ENCODE peak calls at places on chromosomes 2 and 18, in nine cellular contexts. One of them, this sample, is unnamed.

GRCh38 chr2:227876536-227876882 is 5.1 kb downstream of the DAW1 start:
- DNase-seq in Panc1: no peak
- DNase-seq in CD8-positive, alpha-beta T cell: no peak
- DNase-seq in prostate gland: no peak
- DNase-seq in Peyer's patch: no peak
- DNase-seq in tibial artery: no peak
- DNase-seq in PC-9: no peak
- DNase-seq in bronchial epithelial cell: peak; percentile 38
- DNase-seq in uterus: no peak
- DNase-seq in this sample: no peak

GRCh38 chr2:62014102-62014501 is 108.6 kb downstream of the COMMD1 start:
- DNase-seq in Panc1: no peak
- DNase-seq in CD8-positive, alpha-beta T cell: no peak
- DNase-seq in prostate gland: peak; percentile 92
- DNase-seq in Peyer's patch: no peak
- DNase-seq in tibial artery: peak; percentile 75
- DNase-seq in PC-9: no peak
- DNase-seq in bronchial epithelial cell: peak; percentile 7
- DNase-seq in uterus: peak; percentile 77
- DNase-seq in this sample: peak; percentile 86

GRCh38 chr2:23549821-23550535 is 165.0 kb downstream of the KLHL29 start:
- DNase-seq in Panc1: no peak
- DNase-seq in CD8-positive, alpha-beta T cell: no peak
- DNase-seq in prostate gland: no peak
- DNase-seq in Peyer's patch: no peak
- DNase-seq in tibial artery: no peak
- DNase-seq in PC-9: no peak
- DNase-seq in bronchial epithelial cell: no peak
- DNase-seq in uterus: no peak
- DNase-seq in this sample: no peak

GRCh38 chr2:5373200-5373599 is 319.0 kb upstream of the SOX11 start:
- DNase-seq in Panc1: no peak
- DNase-seq in CD8-positive, alpha-beta T cell: no peak
- DNase-seq in prostate gland: no peak
- DNase-seq in Peyer's patch: no peak
- DNase-seq in tibial artery: no peak
- DNase-seq in PC-9: no peak
- DNase-seq in bronchial epithelial cell: no peak
- DNase-seq in uterus: no peak
- DNase-seq in this sample: no peak

GRCh38 chr2:176177580-176178270 is 10.7 kb upstream of the HOXD1 start:
- DNase-seq in Panc1: no peak
- DNase-seq in CD8-positive, alpha-beta T cell: no peak
- DNase-seq in prostate gland: no peak
- DNase-seq in Peyer's patch: no peak
- DNase-seq in tibial artery: no peak
- DNase-seq in PC-9: no peak
- DNase-seq in bronchial epithelial cell: no peak
- DNase-seq in uterus: no peak
- DNase-seq in this sample: no peak

GRCh38 chr2:235852528-235852920 is 315.7 kb downstream of the GBX2 start:
- DNase-seq in Panc1: no peak
- DNase-seq in CD8-positive, alpha-beta T cell: no peak
- DNase-seq in prostate gland: no peak
- DNase-seq in Peyer's patch: no peak
- DNase-seq in tibial artery: no peak
- DNase-seq in PC-9: no peak
- DNase-seq in bronchial epithelial cell: no peak
- DNase-seq in uterus: no peak
- DNase-seq in this sample: no peak

GRCh38 chr18:27854631-27855030 is 322.3 kb downstream of the CDH2 start:
- DNase-seq in Panc1: no peak
- DNase-seq in CD8-positive, alpha-beta T cell: no peak
- DNase-seq in prostate gland: no peak
- DNase-seq in Peyer's patch: no peak
- DNase-seq in tibial artery: no peak
- DNase-seq in PC-9: no peak
- DNase-seq in bronchial epithelial cell: no peak
- DNase-seq in uterus: no peak
- DNase-seq in this sample: no peak

GRCh38 chr2:73101626-73102256 is 11.0 kb downstream of the RAB11FIP5 start:
- DNase-seq in Panc1: no peak
- DNase-seq in CD8-positive, alpha-beta T cell: no peak
- DNase-seq in prostate gland: no peak
- DNase-seq in Peyer's patch: no peak
- DNase-seq in tibial artery: no peak
- DNase-seq in PC-9: no peak
- DNase-seq in bronchial epithelial cell: no peak
- DNase-seq in uterus: no peak
- DNase-seq in this sample: no peak

GRCh38 chr2:54599326-54599710 is 124.1 kb upstream of the EML6 start:
- DNase-seq in Panc1: no peak
- DNase-seq in CD8-positive, alpha-beta T cell: no peak
- DNase-seq in prostate gland: no peak
- DNase-seq in Peyer's patch: no peak
- DNase-seq in tibial artery: no peak
- DNase-seq in PC-9: no peak
- DNase-seq in bronchial epithelial cell: no peak
- DNase-seq in uterus: no peak
- DNase-seq in this sample: peak; percentile 42

GRCh38 chr2:74843371-74844298 is 9.7 kb downstream of the HK2 start:
- DNase-seq in Panc1: no peak
- DNase-seq in CD8-positive, alpha-beta T cell: no peak
- DNase-seq in prostate gland: no peak
- DNase-seq in Peyer's patch: peak; percentile 22
- DNase-seq in tibial artery: no peak
- DNase-seq in PC-9: peak; percentile 82
- DNase-seq in bronchial epithelial cell: peak; percentile 77
- DNase-seq in uterus: no peak
- DNase-seq in this sample: no peak

GRCh38 chr2:177604291-177605065 is 211.9 kb downstream of the AGPS start:
- DNase-seq in Panc1: peak; percentile 25
- DNase-seq in CD8-positive, alpha-beta T cell: no peak
- DNase-seq in prostate gland: no peak
- DNase-seq in Peyer's patch: no peak
- DNase-seq in tibial artery: peak; percentile 36
- DNase-seq in PC-9: no peak
- DNase-seq in bronchial epithelial cell: peak; percentile 50
- DNase-seq in uterus: peak; percentile 49
- DNase-seq in this sample: no peak

GRCh38 chr2:47664817-47665216 is 118.1 kb upstream of the MSH6 start:
- DNase-seq in Panc1: no peak
- DNase-seq in CD8-positive, alpha-beta T cell: no peak
- DNase-seq in prostate gland: no peak
- DNase-seq in Peyer's patch: no peak
- DNase-seq in tibial artery: no peak
- DNase-seq in PC-9: no peak
- DNase-seq in bronchial epithelial cell: peak; percentile 27
- DNase-seq in uterus: no peak
- DNase-seq in this sample: peak; percentile 19

GRCh38 chr18:25786778-25787177 is 303.6 kb downstream of the SS18 start:
- DNase-seq in Panc1: no peak
- DNase-seq in CD8-positive, alpha-beta T cell: no peak
- DNase-seq in prostate gland: no peak
- DNase-seq in Peyer's patch: no peak
- DNase-seq in tibial artery: no peak
- DNase-seq in PC-9: no peak
- DNase-seq in bronchial epithelial cell: peak; percentile 21
- DNase-seq in uterus: no peak
- DNase-seq in this sample: no peak

GRCh38 chr2:190635781-190636180 is 13.1 kb upstream of the NAB1 start:
- DNase-seq in Panc1: no peak
- DNase-seq in CD8-positive, alpha-beta T cell: no peak
- DNase-seq in prostate gland: no peak
- DNase-seq in Peyer's patch: no peak
- DNase-seq in tibial artery: no peak
- DNase-seq in PC-9: no peak
- DNase-seq in bronchial epithelial cell: no peak
- DNase-seq in uterus: no peak
- DNase-seq in this sample: no peak

GRCh38 chr2:233422050-233422639 is 67.9 kb downstream of the DGKD start:
- DNase-seq in Panc1: no peak
- DNase-seq in CD8-positive, alpha-beta T cell: peak; percentile 74
- DNase-seq in prostate gland: peak; percentile 76
- DNase-seq in Peyer's patch: peak; percentile 80
- DNase-seq in tibial artery: no peak
- DNase-seq in PC-9: peak; percentile 97
- DNase-seq in bronchial epithelial cell: peak; percentile 75
- DNase-seq in uterus: no peak
- DNase-seq in this sample: peak; percentile 65

GRCh38 chr18:7021994-7022840 is 95.4 kb downstream of the LAMA1 start:
- DNase-seq in Panc1: peak; percentile 15
- DNase-seq in CD8-positive, alpha-beta T cell: no peak
- DNase-seq in prostate gland: peak; percentile 83
- DNase-seq in Peyer's patch: no peak
- DNase-seq in tibial artery: no peak
- DNase-seq in PC-9: peak; percentile 60
- DNase-seq in bronchial epithelial cell: peak; percentile 79
- DNase-seq in uterus: no peak
- DNase-seq in this sample: peak; percentile 83

GRCh38 chr2:127456960-127457359 is 38.7 kb downstream of the PROC start:
- DNase-seq in Panc1: no peak
- DNase-seq in CD8-positive, alpha-beta T cell: no peak
- DNase-seq in prostate gland: no peak
- DNase-seq in Peyer's patch: no peak
- DNase-seq in tibial artery: no peak
- DNase-seq in PC-9: no peak
- DNase-seq in bronchial epithelial cell: no peak
- DNase-seq in uterus: no peak
- DNase-seq in this sample: no peak

DNA sequence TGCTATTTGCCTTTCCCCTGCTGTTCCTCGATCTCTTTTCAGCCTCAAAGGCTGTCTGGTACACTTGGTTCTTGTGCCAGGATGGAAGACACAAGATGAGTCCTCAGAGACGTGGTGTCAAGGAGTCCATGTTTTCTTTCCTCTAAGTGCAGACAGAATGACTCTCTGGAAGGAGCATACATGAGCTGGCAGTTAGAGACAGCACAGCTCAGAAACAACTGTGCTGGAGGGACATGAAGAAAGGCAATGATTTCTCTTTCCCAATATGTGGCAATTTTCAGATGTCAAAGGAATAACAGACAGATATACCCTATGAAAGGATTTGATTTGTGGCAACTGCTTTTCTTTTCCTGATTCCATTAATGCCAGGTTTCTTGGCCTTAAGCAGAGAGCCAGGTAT is 162.2 kb downstream of the AFF3 start:
- DNase-seq in Panc1: no peak
- DNase-seq in CD8-positive, alpha-beta T cell: no peak
- DNase-seq in prostate gland: no peak
- DNase-seq in Peyer's patch: no peak
- DNase-seq in tibial artery: no peak
- DNase-seq in PC-9: no peak
- DNase-seq in bronchial epithelial cell: no peak
- DNase-seq in uterus: no peak
- DNase-seq in this sample: no peak
- H3K4me3 ChIP-seq in Panc1: no peak overlapping the region
- H3K4me3 ChIP-seq in CD8-positive, alpha-beta T cell: no peak overlapping the region
- H3K4me3 ChIP-seq in prostate gland: no peak overlapping the region
- H3K4me3 ChIP-seq in Peyer's patch: no peak overlapping the region
- H3K4me3 ChIP-seq in tibial artery: no peak overlapping the region
- H3K4me3 ChIP-seq in PC-9: no peak overlapping the region
- H3K4me3 ChIP-seq in bronchial epithelial cell: no peak overlapping the region
- H3K4me3 ChIP-seq in uterus: no peak overlapping the region
- H3K4me3 ChIP-seq in this sample: no peak overlapping the region

GRCh38 chr2:144261336-144261735 is 258.6 kb downstream of the ZEB2 start:
- DNase-seq in Panc1: no peak
- DNase-seq in CD8-positive, alpha-beta T cell: no peak
- DNase-seq in prostate gland: no peak
- DNase-seq in Peyer's patch: no peak
- DNase-seq in tibial artery: no peak
- DNase-seq in PC-9: no peak
- DNase-seq in bronchial epithelial cell: peak; percentile 56
- DNase-seq in uterus: no peak
- DNase-seq in this sample: no peak
- H3K4me3 ChIP-seq in Panc1: no peak overlapping the region
- H3K4me3 ChIP-seq in CD8-positive, alpha-beta T cell: no peak overlapping the region
- H3K4me3 ChIP-seq in prostate gland: no peak overlapping the region
- H3K4me3 ChIP-seq in Peyer's patch: no peak overlapping the region
- H3K4me3 ChIP-seq in tibial artery: no peak overlapping the region
- H3K4me3 ChIP-seq in PC-9: no peak overlapping the region
- H3K4me3 ChIP-seq in bronchial epithelial cell: no peak overlapping the region
- H3K4me3 ChIP-seq in uterus: no peak overlapping the region
- H3K4me3 ChIP-seq in this sample: no peak overlapping the region

GRCh38 chr2:64330281-64330680 is 123.7 kb upstream of the LGALSL start:
- DNase-seq in Panc1: no peak
- DNase-seq in CD8-positive, alpha-beta T cell: no peak
- DNase-seq in prostate gland: no peak
- DNase-seq in Peyer's patch: no peak
- DNase-seq in tibial artery: no peak
- DNase-seq in PC-9: no peak
- DNase-seq in bronchial epithelial cell: no peak
- DNase-seq in uterus: no peak
- DNase-seq in this sample: no peak
- H3K4me3 ChIP-seq in Panc1: no peak overlapping the region
- H3K4me3 ChIP-seq in CD8-positive, alpha-beta T cell: no peak overlapping the region
- H3K4me3 ChIP-seq in prostate gland: no peak overlapping the region
- H3K4me3 ChIP-seq in Peyer's patch: no peak overlapping the region
- H3K4me3 ChIP-seq in tibial artery: peak overlapping the region; percentile 47
- H3K4me3 ChIP-seq in PC-9: no peak overlapping the region
- H3K4me3 ChIP-seq in bronchial epithelial cell: no peak overlapping the region
- H3K4me3 ChIP-seq in uterus: no peak overlapping the region
- H3K4me3 ChIP-seq in this sample: no peak overlapping the region

DNA sequence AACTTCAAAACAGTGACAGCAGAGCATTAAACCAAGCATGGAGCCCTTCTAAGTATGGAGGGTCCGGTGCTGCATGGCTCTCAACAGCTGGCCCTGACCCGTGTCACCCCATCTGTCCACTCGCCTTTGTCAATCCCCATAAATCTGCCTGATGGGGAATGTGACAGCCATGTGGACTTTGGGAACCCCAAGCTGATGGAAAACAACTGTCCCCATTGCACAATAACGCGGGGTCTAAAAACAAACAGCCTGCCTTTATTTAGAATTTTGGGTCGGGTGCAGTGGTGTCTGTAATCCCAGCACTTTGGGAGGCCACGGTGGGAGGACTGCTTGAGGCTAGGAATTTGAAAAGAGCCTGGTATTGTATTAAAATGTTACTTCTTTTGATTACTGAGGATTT is 17.1 kb upstream of the THADA start:
- DNase-seq in Panc1: no peak
- DNase-seq in CD8-positive, alpha-beta T cell: no peak
- DNase-seq in prostate gland: no peak
- DNase-seq in Peyer's patch: no peak
- DNase-seq in tibial artery: no peak
- DNase-seq in PC-9: no peak
- DNase-seq in bronchial epithelial cell: no peak
- DNase-seq in uterus: peak; percentile 27
- DNase-seq in this sample: no peak
- H3K4me3 ChIP-seq in Panc1: no peak overlapping the region
- H3K4me3 ChIP-seq in CD8-positive, alpha-beta T cell: no peak overlapping the region
- H3K4me3 ChIP-seq in prostate gland: no peak overlapping the region
- H3K4me3 ChIP-seq in Peyer's patch: no peak overlapping the region
- H3K4me3 ChIP-seq in tibial artery: no peak overlapping the region
- H3K4me3 ChIP-seq in PC-9: no peak overlapping the region
- H3K4me3 ChIP-seq in bronchial epithelial cell: no peak overlapping the region
- H3K4me3 ChIP-seq in uterus: no peak overlapping the region
- H3K4me3 ChIP-seq in this sample: no peak overlapping the region

GRCh38 chr2:40348038-40348437 is 103.9 kb downstream of the SLC8A1 start:
- DNase-seq in Panc1: no peak
- DNase-seq in CD8-positive, alpha-beta T cell: no peak
- DNase-seq in prostate gland: no peak
- DNase-seq in Peyer's patch: no peak
- DNase-seq in tibial artery: no peak
- DNase-seq in PC-9: no peak
- DNase-seq in bronchial epithelial cell: no peak
- DNase-seq in uterus: no peak
- DNase-seq in this sample: no peak
- H3K4me3 ChIP-seq in Panc1: no peak overlapping the region
- H3K4me3 ChIP-seq in CD8-positive, alpha-beta T cell: no peak overlapping the region
- H3K4me3 ChIP-seq in prostate gland: no peak overlapping the region
- H3K4me3 ChIP-seq in Peyer's patch: no peak overlapping the region
- H3K4me3 ChIP-seq in tibial artery: no peak overlapping the region
- H3K4me3 ChIP-seq in PC-9: no peak overlapping the region
- H3K4me3 ChIP-seq in bronchial epithelial cell: no peak overlapping the region
- H3K4me3 ChIP-seq in uterus: no peak overlapping the region
- H3K4me3 ChIP-seq in this sample: no peak overlapping the region

This sample was measured in body of pancreas.